ENCODE peak calls at places on chromosomes 1 and 21, in four cellular contexts. Z is PC-3, O is Panc1, P is DND-41. Q is an unnamed sample. For H3K4me1, the result is how much of the 10 kb centered on the place peaks cover.

GRCh38 chr21:46058339-46059145 is 39.4 kb upstream of the COL6A2 start:
- DNase-seq in Z (no peak), O (no peak), P (no peak), Q (peak)

GRCh38 chr1:224377676-224378006 is 21.0 kb downstream of the CNIH4 start:
- DNase-seq in O (no peak), Z (peak), P (no peak), Q (no peak)

GRCh38 chr1:200892958-200893357 is 1.7 kb upstream of the INAVA start:
- DNase-seq in P (no peak), O (no peak), Z (peak), Q (no peak)

GRCh38 chr1:215557992-215558626 is 9.0 kb upstream of the KCTD3 start:
- DNase-seq in O (no peak), Z (no peak), P (no peak), Q (no peak)

GRCh38 chr1:235102993-235103411 is 25.6 kb downstream of the TOMM20 start:
- DNase-seq in Z (no peak), P (peak), O (no peak), Q (peak)

GRCh38 chr1:213796525-213796924 is 191.2 kb upstream of the PROX1 start:
- DNase-seq in P (peak), O (no peak), Z (no peak), Q (no peak)

GRCh38 chr1:90721210-90722194 is 4.4 kb upstream of the BARHL2 start:
- DNase-seq in P (peak), Z (peak), O (peak), Q (peak)

GRCh38 chr1:164718821-164719220 is 159.8 kb downstream of the PBX1 start:
- DNase-seq in O (no peak), Z (peak), P (no peak), Q (no peak)

GRCh38 chr1:147568551-147568950 is 27.2 kb downstream of the BCL9 start:
- DNase-seq in O (no peak), Z (no peak), P (no peak), Q (no peak)

GRCh38 chr1:157739229-157739901 is 37.6 kb downstream of the FCRL2 start:
- DNase-seq in P (no peak), O (no peak), Z (no peak), Q (peak)

GRCh38 chr1:235074335-235075120 is 54.1 kb downstream of the TOMM20 start:
- DNase-seq in O (no peak), P (no peak), Z (peak), Q (no peak)

GRCh38 chr21:32921632-32922230 is 104.0 kb upstream of the OLIG2 start:
- DNase-seq in Z (peak), P (peak), O (no peak), Q (peak)

GRCh38 chr1:241817956-241818612 is 29.9 kb upstream of the EXO1 start:
- DNase-seq in O (no peak), P (no peak), Z (no peak), Q (no peak)

GRCh38 chr1:59020151-59020997 is 236.5 kb upstream of the JUN start:
- DNase-seq in Z (peak), O (peak), P (peak), Q (no peak)
- H3K4me3 ChIP-seq in Z (no peak), O (peak), P (peak), Q (no peak)

GRCh38 chr1:153538315-153538821 is 2.4 kb downstream of the S100A5 start:
- DNase-seq in P (no peak), Z (peak), O (no peak), Q (peak)

GRCh38 chr1:153541641-153542569 is 1.2 kb upstream of the S100A5 start:
- DNase-seq in Z (no peak), P (no peak), O (no peak), Q (no peak)

GRCh38 chr1:153542956-153543737 is 2.4 kb upstream of the S100A5 start:
- DNase-seq in P (peak), O (no peak), Z (no peak), Q (no peak)

GRCh38 chr1:153539395-153540093 is 1.2 kb downstream of the S100A5 start:
- DNase-seq in Z (no peak), P (no peak), O (no peak), Q (no peak)

GRCh38 chr1:153540394-153541361 is at the start of gene S100A5:
- DNase-seq in O (no peak), P (peak), Z (peak), Q (no peak)
- H3K4me1 ChIP-seq in O (half or more), P (half or more), Z (half or more), Q (under half)

DNA sequence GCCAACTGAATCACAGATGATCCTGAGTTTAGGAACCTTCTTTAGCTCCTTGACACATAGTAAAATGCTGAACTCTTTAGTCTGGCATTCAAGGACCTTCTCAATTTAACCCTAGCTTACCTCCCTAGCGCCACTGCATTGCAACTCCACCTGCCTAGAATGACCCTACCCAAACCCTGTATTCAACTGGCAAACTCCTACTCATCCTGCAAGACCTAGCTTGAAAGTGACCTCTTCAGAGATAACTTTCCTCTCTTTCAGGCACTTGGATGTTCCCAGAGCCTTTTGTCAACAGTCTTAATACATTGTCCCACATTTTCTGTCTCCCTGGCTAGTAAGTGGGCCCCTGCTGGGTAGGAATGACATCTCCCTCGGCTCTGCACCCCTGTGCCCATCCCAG is 19.7 kb downstream of the TRIM62 start:
- DNase-seq in O (no peak), Z (no peak), P (no peak), Q (no peak)
- H3K27ac ChIP-seq in O (no peak), Z (no peak), P (no peak), Q (no peak)

DNA sequence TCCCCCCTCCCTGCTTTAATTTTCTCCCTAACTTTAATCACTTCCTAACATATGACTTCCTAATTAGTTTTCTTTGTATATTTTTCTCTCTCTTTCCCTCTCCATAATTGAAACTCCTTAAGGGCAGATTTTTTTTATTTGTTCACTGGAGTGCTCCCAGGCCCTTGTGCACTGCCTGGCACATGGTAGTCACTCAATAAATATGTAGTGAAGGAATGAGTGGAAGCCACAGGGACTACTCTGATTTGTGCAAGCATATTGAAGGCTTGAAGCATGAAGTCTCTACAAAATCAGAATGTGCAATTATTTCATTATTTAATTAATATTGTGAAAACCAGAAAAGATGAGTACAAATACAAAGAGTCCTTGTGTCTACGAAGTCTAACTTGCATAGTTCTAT is 41.5 kb downstream of the SNX7 start:
- DNase-seq in P (no peak), Z (peak), O (no peak), Q (no peak)
- H3K4me3 ChIP-seq in P (no peak), Z (no peak), O (no peak), Q (no peak)

DNA sequence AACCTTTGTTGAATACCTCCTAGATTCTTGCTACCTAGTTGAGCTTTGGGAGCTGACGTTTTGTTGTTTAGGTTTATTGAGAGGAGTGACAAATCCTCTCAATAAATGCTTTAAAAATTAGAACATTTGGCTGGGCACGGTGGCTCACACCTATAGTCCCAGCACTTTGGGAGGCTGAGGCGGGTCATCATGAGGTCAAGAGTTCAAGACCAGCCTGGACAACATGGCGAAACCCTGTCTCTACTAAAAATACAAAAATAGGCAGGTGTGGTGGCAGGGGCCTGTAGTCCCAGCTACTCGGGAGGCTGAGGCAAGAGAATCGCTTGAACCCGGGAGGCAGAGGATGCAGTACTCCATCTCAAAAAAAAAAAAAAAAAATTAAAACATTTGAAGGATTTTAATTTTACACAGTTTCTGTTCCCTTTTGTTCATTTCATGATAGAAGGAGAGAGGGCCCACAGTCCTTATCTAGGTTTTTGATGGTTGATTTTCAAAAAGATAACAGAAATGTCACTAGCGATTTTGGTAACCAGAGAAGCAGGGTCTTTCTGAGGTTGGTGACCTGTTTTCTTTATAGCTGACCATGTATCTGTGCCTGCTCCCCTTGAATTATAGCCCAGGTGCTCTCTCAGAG is 44.2 kb upstream of the PIGV start:
- DNase-seq in P (no peak), Z (no peak), O (no peak), Q (no peak)
- H3K4me1 ChIP-seq in P (under half), Z (under half), O (under half), Q (under half)

DNA sequence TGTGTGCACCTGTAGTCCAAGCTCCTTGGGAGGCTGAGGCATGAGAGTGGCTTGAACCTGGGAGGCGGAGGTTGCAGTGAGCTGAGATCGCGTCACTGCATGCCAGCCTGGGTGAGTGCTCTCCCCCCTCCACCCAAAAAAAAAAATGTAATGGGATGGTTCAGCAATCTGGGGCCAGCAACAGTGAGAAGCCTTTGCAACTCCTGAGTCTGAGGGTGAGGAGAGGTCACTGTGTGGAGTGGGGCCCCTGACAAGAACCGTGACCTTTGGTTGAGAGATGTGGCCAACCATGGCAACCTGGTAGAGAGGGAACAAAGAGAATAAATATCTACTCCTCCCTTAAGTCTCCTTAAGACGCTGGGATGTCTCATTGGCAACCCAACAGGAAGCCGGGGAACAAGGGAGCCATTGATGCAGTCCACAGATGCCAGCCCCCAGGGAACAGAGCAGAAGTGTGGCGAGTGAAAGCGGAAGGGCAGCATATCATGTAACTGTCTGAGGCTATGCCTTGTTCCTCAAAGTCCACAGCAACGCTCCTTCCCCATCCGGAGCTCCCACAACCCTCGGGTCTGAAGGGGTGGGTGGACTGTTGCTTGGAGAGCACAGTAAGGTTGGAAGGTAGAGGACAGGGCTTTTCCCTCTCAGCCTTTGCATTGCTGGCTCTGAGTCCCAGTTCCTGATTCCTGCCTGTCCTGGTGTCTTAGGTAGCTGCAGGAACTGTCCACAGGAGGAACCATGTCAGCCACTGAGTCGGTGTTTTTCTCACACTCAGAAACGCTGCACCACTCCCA is 8.3 kb downstream of the TRNP1 start:
- DNase-seq in Z (peak), P (no peak), O (no peak), Q (peak)
- H3K27ac ChIP-seq in Z (peak), P (no peak), O (peak), Q (peak)

GRCh38 chr1:226329237-226329636 is 20.3 kb upstream of the LIN9 start:
- DNase-seq in P (no peak), Z (no peak), O (no peak), Q (no peak)

GRCh38 chr1:226337294-226337870 is 28.4 kb upstream of the LIN9 start:
- DNase-seq in O (no peak), Z (no peak), P (no peak), Q (no peak)

GRCh38 chr1:226335653-226336052 is 26.7 kb upstream of the LIN9 start:
- DNase-seq in O (no peak), P (no peak), Z (no peak), Q (no peak)

DNA sequence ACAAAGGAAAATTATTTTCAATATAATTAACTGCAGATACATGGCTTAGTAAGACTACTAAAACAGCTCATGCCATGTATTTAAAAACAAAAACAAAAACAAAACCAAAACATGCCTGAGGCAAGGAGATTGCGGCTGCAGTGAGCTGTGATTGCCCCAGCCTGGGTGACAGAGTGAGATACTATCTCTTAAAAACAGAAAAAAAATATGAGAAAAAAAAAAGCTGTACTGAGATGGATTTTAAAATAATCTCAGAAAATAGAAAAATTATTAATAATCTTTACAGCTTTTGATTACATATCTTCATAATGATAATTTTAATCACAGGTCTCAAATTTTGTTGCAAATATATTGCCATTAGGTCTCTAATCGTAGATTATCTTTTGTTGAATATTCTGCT is 24.0 kb upstream of the LIN9 start:
- DNase-seq in Z (no peak), P (no peak), O (no peak), Q (no peak)
- H3K4me3 ChIP-seq in Z (peak), P (peak), O (peak), Q (no peak)

GRCh38 chr1:27435566-27436203 is 43.3 kb downstream of the GPR3 start:
- DNase-seq in Z (no peak), P (no peak), O (no peak), Q (no peak)
- H3K4me1 ChIP-seq in Z (under half), P (under half), O (under half), Q (under half)

Q was measured in endodermal cell.